ENCODE peak calls at places on chromosomes 16 and 17, in seven cellular contexts. M, G, O, Y, Q, T and P are unnamed samples.

GRCh38 chr16:31636433-31636832 is 108.7 kb downstream of the AHSP start:
- DNase-seq in M (no peak), G (no peak), O (no peak), Y (no peak), Q (no peak), T (no peak), P (no peak)

GRCh38 chr16:68356249-68356918 is 45.6 kb downstream of the PRMT7 start:
- DNase-seq in M (peak), G (no peak), O (no peak), Y (no peak), Q (no peak), T (no peak), P (no peak)

GRCh38 chr16:85749686-85750020 is 1.2 kb downstream of the C16orf74 start:
- DNase-seq in M (no peak), G (no peak), O (no peak), Y (no peak), Q (no peak), T (no peak), P (no peak)

GRCh38 chr16:22195695-22196558 is 10.2 kb upstream of the EEF2K start:
- DNase-seq in M (peak), G (peak), O (peak), Y (peak), Q (peak), T (peak), P (peak)

GRCh38 chr16:89993377-89993776 is 25.9 kb downstream of the DBNDD1 start:
- DNase-seq in M (no peak), G (no peak), O (no peak), Y (no peak), Q (no peak), T (no peak), P (no peak)

GRCh38 chr17:58475985-58476384 is 12.2 kb downstream of the HSF5 start:
- DNase-seq in M (no peak), G (no peak), O (no peak), Y (no peak), Q (no peak), T (no peak), P (no peak)

GRCh38 chr16:30185683-30186421 is 2.5 kb downstream of the CORO1A start:
- DNase-seq in M (peak), G (peak), O (no peak), Y (no peak), Q (no peak), T (no peak), P (no peak)

GRCh38 chr17:3804503-3804931 is 3.5 kb upstream of the ITGAE start:
- DNase-seq in M (no peak), G (no peak), O (no peak), Y (peak), Q (peak), T (peak), P (no peak)

GRCh38 chr17:35257080-35257701 is 14.3 kb downstream of the SLFN5 start:
- DNase-seq in M (no peak), G (no peak), O (peak), Y (peak), Q (peak), T (peak), P (no peak)